ENCODE peak calls at places on chromosomes 7 and 10, in five cellular contexts. Y is HCT116, D is GM23338, E is PC-3, C is hepatocyte. P is an unnamed sample. For H3K4me1, the result is how much of the 10 kb centered on the place peaks cover.

GRCh38 chr7:86913709-86914108 is 145.7 kb downstream of the ELAPOR2 start:
- DNase-seq in Y (no peak), D (no peak), E (no peak), C (no peak), P (no peak)

GRCh38 chr10:126240483-126240882 is 147.8 kb downstream of the ADAM12 start:
- DNase-seq in Y (no peak), D (no peak), E (no peak), C (peak), P (no peak)

GRCh38 chr10:45253183-45253914 is 62.1 kb downstream of the OR13A1 start:
- DNase-seq in Y (no peak), D (no peak), E (no peak), C (no peak), P (no peak)

GRCh38 chr10:27747096-27747451 is 1.5 kb upstream of the MKX start:
- DNase-seq in Y (no peak), D (peak), E (no peak), C (no peak), P (no peak)

GRCh38 chr7:36961097-36961496 is 236.8 kb upstream of the AOAH start:
- DNase-seq in Y (no peak), D (no peak), E (no peak), C (no peak), P (no peak)

GRCh38 chr7:7956531-7957221 is 11.9 kb upstream of the GLCCI1 start:
- DNase-seq in Y (no peak), D (no peak), E (peak), C (no peak), P (no peak)

GRCh38 chr7:12529971-12530710 is 40.4 kb upstream of the SCIN start:
- DNase-seq in Y (no peak), D (peak), E (no peak), C (no peak), P (no peak)

GRCh38 chr7:23410446-23411183 is 59.7 kb downstream of the IGF2BP3 start:
- DNase-seq in Y (no peak), D (no peak), E (no peak), C (no peak), P (peak)

GRCh38 chr7:149071641-149072437 is 18.7 kb downstream of the ZNF786 start:
- DNase-seq in Y (peak), D (peak), E (no peak), C (peak), P (no peak)

GRCh38 chr7:99255463-99255862 is 17.2 kb upstream of the MYH16 start:
- DNase-seq in Y (no peak), D (no peak), E (no peak), C (no peak), P (no peak)

GRCh38 chr10:75851946-75852345 is 420.5 kb downstream of the LRMDA start:
- DNase-seq in Y (no peak), D (no peak), E (no peak), C (no peak), P (no peak)

GRCh38 chr7:134992626-134993179 is 6.4 kb downstream of the AGBL3 start:
- DNase-seq in Y (no peak), D (no peak), E (no peak), C (peak), P (no peak)

GRCh38 chr7:138979226-138979979 is 1.8 kb downstream of the KIAA1549 start:
- DNase-seq in Y (peak), D (no peak), E (peak), C (no peak), P (no peak)

DNA sequence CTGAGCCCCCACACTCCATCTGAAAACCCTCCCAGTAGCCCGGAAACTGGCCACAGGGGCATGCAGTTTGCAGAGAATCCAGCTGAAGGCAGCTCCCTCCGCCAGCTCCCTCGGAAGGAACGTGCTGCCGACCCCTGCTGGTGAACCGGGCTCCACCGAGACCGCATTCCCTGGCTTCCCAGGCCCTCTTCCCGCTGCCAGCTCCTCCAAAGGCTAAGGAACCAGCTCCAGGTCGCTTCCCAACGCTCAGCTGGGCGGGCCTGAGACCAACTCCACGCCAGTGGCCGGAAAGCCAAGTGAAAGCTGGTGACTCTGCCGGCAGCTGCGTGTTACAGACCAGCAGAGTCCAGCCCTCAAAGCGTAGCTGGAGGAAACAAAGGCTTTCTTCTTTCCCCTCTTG is 35.8 kb downstream of the GPER1 start:
- DNase-seq in Y (no peak), D (peak), E (no peak), C (peak), P (no peak)
- TF ChIP-seq CTCF in Y (no peak), D (peak), E (no peak), C (peak), P (no peak)

DNA sequence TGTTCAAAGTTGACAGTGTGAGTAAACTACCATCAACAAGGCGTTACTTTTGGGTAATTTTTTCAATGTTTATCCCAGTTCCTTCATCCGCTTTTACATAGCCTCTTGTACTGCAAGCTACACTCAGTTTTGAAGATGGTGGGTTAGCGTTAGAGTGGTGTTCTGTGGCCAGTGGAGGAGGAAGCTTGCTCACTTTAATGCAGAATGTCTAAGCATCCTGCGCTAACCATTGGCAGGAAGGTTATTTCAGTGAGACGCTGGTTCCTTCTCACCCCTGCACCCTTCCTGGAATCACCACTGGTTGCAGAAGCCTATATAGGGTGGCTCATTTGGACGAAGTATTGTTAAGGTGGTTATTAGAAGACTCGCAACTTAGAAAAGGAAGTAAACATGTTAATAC is 159.1 kb downstream of the CELF2 start:
- DNase-seq in Y (no peak), D (no peak), E (no peak), C (no peak), P (peak)
- H3K4me1 ChIP-seq in Y (under half), D (under half), E (under half), C (under half), P (half or more)

GRCh38 chr7:13990319-13990983 is 985 bp upstream of the ETV1 start:
- DNase-seq in Y (no peak), D (peak), E (peak), C (peak), P (no peak)
- TF ChIP-seq EZH2phosphoT487 in Y (no peak), D (no peak), E (no peak), C (no peak), P (no peak)

GRCh38 chr7:26584964-26585650 is 279.3 kb downstream of the SKAP2 start:
- DNase-seq in Y (no peak), D (no peak), E (peak), C (peak), P (no peak)
- TF ChIP-seq CTCF in Y (no peak), D (no peak), E (peak), C (no peak), P (no peak)

GRCh38 chr7:158546214-158546613 is 41.4 kb downstream of the PTPRN2 start:
- DNase-seq in Y (no peak), D (no peak), E (no peak), C (no peak), P (no peak)

GRCh38 chr7:158546626-158547025 is 41.0 kb downstream of the PTPRN2 start:
- DNase-seq in Y (no peak), D (no peak), E (no peak), C (no peak), P (no peak)

GRCh38 chr7:158549176-158549833 is 38.3 kb downstream of the PTPRN2 start:
- DNase-seq in Y (no peak), D (peak), E (no peak), C (no peak), P (no peak)

GRCh38 chr7:158548726-158549125 is 38.9 kb downstream of the PTPRN2 start:
- DNase-seq in Y (no peak), D (no peak), E (no peak), C (no peak), P (no peak)

DNA sequence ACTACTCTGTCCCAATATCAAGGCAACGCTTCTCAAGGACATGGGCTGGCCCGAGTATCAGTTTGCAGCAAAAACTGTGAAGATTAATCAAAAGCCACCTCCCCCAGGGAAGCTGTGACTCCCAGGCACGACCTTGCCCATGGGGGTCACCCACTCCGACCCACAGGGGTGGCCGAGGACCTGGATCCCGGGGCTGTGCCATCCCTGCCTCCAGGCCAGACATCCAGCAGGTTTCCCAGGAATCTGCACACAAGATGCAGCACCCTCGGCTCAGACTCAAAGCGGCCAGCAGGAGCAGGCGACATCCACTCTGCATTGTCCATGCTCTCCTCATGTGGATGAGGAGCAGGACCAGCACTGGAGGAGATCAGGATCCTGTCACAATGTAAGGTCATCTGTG is 39.8 kb downstream of the PTPRN2 start:
- DNase-seq in Y (no peak), D (no peak), E (no peak), C (no peak), P (no peak)
- H3K4me1 ChIP-seq in Y (under half), D (under half), E (under half), C (under half), P (under half)

DNA sequence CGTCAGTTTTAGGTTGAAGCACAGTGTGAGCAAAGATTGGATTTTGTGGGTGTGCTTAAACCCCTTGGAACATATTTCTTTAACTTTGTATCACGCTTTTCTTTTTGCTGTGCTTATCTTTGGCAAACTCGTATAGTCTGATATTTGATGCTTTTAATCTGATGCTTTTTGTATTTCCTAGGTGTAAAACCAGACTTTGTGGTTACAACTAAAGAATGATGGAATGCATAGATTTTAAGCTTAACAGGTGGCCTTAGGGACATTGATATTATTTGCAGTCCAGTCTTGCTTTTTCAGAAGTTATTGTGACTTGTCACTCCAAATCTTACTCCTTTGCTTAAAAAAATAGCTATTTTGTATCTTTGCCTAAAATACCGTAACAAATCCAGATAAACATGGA is 1.3 kb downstream of the BTRC start:
- DNase-seq in Y (no peak), D (no peak), E (no peak), C (no peak), P (no peak)
- TF ChIP-seq EZH2phosphoT487 in Y (no peak), D (no peak), E (no peak), C (no peak), P (no peak)

DNA sequence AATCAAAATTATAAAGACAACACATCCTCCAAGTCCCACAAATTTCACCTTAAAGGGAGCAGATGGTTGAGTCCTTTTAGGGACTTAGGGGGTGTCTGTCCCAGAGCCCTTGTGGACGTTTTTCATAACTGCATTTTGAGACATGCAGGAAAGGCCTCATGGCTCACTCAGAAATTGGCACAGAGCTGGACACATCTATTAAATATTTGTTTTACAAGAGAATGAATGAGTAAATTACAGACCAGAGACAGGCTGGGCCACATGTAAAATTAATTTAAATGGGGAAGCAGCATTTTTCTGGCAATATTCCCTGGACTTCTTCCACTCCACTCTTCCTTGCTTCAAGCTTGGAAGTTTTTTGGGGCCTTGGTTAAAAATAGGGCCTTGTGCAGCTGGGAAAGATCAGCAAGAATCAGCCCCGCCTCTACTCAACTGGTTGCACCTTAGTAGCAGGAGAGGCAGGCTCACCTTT is 20.0 kb downstream of the LAMB1 start:
- DNase-seq in Y (no peak), D (no peak), E (peak), C (peak), P (no peak)
- TF ChIP-seq CTCF in Y (no peak), D (no peak), E (peak), C (peak), P (peak)

DNA sequence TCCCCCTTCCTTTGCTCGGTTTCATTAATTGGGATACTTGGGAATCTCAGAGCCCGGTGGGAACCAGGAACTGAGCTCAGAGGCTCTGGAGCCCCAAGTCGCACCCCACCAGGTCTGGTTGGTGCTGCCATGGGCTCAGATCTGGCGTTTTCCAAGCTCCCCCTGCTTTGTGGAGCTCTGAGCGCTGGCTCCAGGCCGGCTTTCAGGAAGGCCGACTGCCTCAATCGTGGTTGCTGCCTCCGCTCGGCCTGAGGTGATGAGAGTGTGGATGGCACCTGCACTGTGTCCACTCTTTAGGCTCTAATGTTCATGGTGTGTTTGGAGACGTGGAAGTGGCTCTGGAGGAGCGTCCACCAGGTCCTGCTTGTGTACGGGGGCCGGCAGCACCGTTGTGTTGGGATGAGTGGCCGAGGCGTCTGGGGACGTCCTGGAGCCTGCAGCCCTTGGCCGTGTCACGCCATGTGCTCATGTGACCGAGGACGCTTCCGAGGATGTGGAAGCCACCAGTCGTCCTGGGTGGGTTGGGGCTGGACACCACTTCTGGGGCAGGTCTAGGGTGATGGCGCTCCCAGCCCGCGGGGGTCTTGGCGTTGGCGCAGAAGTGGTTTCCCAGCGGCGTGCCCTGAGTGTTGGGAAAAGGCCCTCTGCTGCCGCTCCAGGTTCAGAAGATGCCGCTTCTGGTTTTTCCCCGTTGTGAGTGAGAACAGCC is 8.2 kb downstream of the INPP5A start:
- DNase-seq in Y (no peak), D (no peak), E (no peak), C (no peak), P (no peak)
- H3K4me1 ChIP-seq in Y (under half), D (under half), E (under half), C (under half), P (half or more)

GRCh38 chr7:140003913-140004382 is 58.8 kb downstream of the PARP12 start:
- DNase-seq in Y (peak), D (peak), E (peak), C (peak), P (peak)

GRCh38 chr7:140004672-140005071 is 58.1 kb downstream of the PARP12 start:
- DNase-seq in Y (no peak), D (no peak), E (no peak), C (no peak), P (no peak)

GRCh38 chr7:140005754-140006503 is 56.8 kb downstream of the PARP12 start:
- DNase-seq in Y (peak), D (peak), E (peak), C (peak), P (no peak)

GRCh38 chr7:140006600-140006999 is 56.2 kb downstream of the PARP12 start:
- DNase-seq in Y (no peak), D (no peak), E (no peak), C (no peak), P (no peak)

GRCh38 chr7:140005341-140005740 is 57.4 kb downstream of the PARP12 start:
- DNase-seq in Y (no peak), D (no peak), E (no peak), C (no peak), P (no peak)
- TF ChIP-seq EZH2phosphoT487 in Y (no peak), D (no peak), E (no peak), C (no peak), P (no peak)